ENCODE peak calls at places on chromosomes 7 and 10, in eight cellular contexts. H, V, L, N, A, E, U and B are unnamed samples.
A peak's percentile ranks its signal among the peaks of the same experiment; 100 is the strongest.

GRCh38 chr7:103569621-103570305 is 123.8 kb upstream of the SLC26A5 start:
- DNase-seq in H (no peak), V (no peak), L (no peak), N (no peak), A (no peak), E (no peak), U (no peak), B (peak; percentile 11)

GRCh38 chr10:16945566-16945965 is 128.3 kb upstream of the RSU1 start:
- DNase-seq in H (no peak), V (no peak), L (no peak), N (no peak), A (no peak), E (no peak), U (no peak), B (peak; percentile 70)

GRCh38 chr10:28914721-28915120 is 237.4 kb downstream of the BAMBI start:
- DNase-seq in H (no peak), V (no peak), L (no peak), N (no peak), A (no peak), E (no peak), U (no peak), B (no peak)

GRCh38 chr10:7444576-7445226 is 33.9 kb upstream of the SFMBT2 start:
- DNase-seq in H (no peak), V (no peak), L (no peak), N (no peak), A (no peak), E (no peak), U (no peak), B (no peak)

GRCh38 chr7:157411580-157411979 is 74.8 kb downstream of the DNAJB6 start:
- DNase-seq in H (no peak), V (peak; percentile 86), L (no peak), N (no peak), A (peak; percentile 79), E (no peak), U (no peak), B (no peak)

GRCh38 chr7:69399038-69399800 is 199.1 kb upstream of the AUTS2 start:
- DNase-seq in H (no peak), V (peak; percentile 51), L (no peak), N (no peak), A (peak; percentile 89), E (peak; percentile 60), U (no peak), B (peak; percentile 57)

GRCh38 chr7:81638216-81638615 is 131.6 kb downstream of the HGF start:
- DNase-seq in H (peak; percentile 79), V (no peak), L (no peak), N (no peak), A (no peak), E (no peak), U (no peak), B (peak; percentile 84)

GRCh38 chr10:72009430-72010081 is 45.4 kb downstream of the CHST3 start:
- DNase-seq in H (peak; percentile 99), V (no peak), L (no peak), N (peak; percentile 91), A (peak; percentile 52), E (no peak), U (peak; percentile 41), B (peak; percentile 98)

GRCh38 chr10:125761961-125762360 is 13.7 kb downstream of the MMP21 start:
- DNase-seq in H (no peak), V (no peak), L (no peak), N (no peak), A (no peak), E (no peak), U (no peak), B (no peak)

GRCh38 chr10:67140641-67141040 is 214.8 kb downstream of the LRRTM3 start:
- DNase-seq in H (no peak), V (no peak), L (no peak), N (no peak), A (peak; percentile 40), E (no peak), U (no peak), B (peak; percentile 7)

GRCh38 chr7:5500056-5500776 is 76.6 kb upstream of the TNRC18 start:
- DNase-seq in H (no peak), V (no peak), L (no peak), N (no peak), A (peak; percentile 33), E (no peak), U (no peak), B (no peak)

GRCh38 chr10:125192005-125192404 is 31.6 kb upstream of the CTBP2 start:
- DNase-seq in H (no peak), V (no peak), L (no peak), N (no peak), A (no peak), E (no peak), U (no peak), B (no peak)

GRCh38 chr7:54758702-54759665 is at the start of gene SEC61G:
- DNase-seq in H (peak; percentile 97), V (peak; percentile 96), L (peak; percentile 94), N (peak; percentile 95), A (peak; percentile 98), E (peak; percentile 98), U (peak; percentile 83), B (peak; percentile 99)

DNA sequence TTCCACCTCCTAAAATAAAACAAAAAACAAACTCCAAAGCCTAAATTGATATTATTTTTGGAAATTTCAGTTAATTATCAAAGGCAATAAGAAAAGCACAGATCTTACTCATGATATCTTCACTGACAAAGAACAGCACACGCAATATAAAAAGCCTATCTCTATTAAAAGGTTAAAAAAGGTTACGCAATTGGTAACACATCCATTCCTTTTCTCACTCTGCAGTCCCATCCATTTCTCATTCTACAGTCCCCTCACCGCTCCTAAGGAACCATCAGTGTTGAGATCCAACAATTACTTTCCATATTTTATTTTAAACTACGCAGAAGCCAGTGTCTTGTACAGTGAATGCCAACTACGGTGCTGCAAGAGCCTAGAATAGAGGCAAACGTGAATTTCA is 1.3 kb downstream of the SEC61G start:
- DNase-seq in H (no peak), V (no peak), L (no peak), N (no peak), A (no peak), E (no peak), U (no peak), B (peak; percentile 10)
- H3K9ac ChIP-seq in H (no peak overlapping the region), V (peak overlapping the region; percentile 51), L (peak overlapping the region; percentile 72), N (peak overlapping the region; percentile 96), A (peak overlapping the region; percentile 84), E (peak overlapping the region; percentile 94), U (peak overlapping the region; percentile 98), B (peak overlapping the region; percentile 100)

GRCh38 chr10:30432631-30433285 is 1.2 kb upstream of the MAP3K8 start:
- DNase-seq in H (peak; percentile 23), V (peak; percentile 35), L (peak; percentile 74), N (peak; percentile 67), A (no peak), E (peak; percentile 47), U (no peak), B (no peak)
- H3K4me1 ChIP-seq in H (peaks cover 6% of the 10 kb centered on the region), V (peaks cover 9% of the 10 kb centered on the region), L (peaks cover 19% of the 10 kb centered on the region), N (peaks cover 15% of the 10 kb centered on the region), A (peaks cover 6% of the 10 kb centered on the region), E (peaks cover 70% of the 10 kb centered on the region), U (peaks cover 41% of the 10 kb centered on the region), B (peaks cover 36% of the 10 kb centered on the region)

GRCh38 chr10:100729877-100730738 is 15.3 kb upstream of the PAX2 start:
- DNase-seq in H (no peak), V (no peak), L (no peak), N (no peak), A (peak; percentile 76), E (no peak), U (no peak), B (no peak)

GRCh38 chr10:100733319-100733718 is 12.1 kb upstream of the PAX2 start:
- DNase-seq in H (no peak), V (no peak), L (no peak), N (no peak), A (no peak), E (no peak), U (no peak), B (no peak)

GRCh38 chr10:100728928-100729876 is 16.2 kb upstream of the PAX2 start:
- DNase-seq in H (peak; percentile 5), V (peak; percentile 85), L (peak; percentile 87), N (no peak), A (peak; percentile 89), E (peak; percentile 77), U (no peak), B (peak; percentile 27)

GRCh38 chr10:100731603-100732596 is 13.5 kb upstream of the PAX2 start:
- DNase-seq in H (no peak), V (no peak), L (no peak), N (no peak), A (peak; percentile 57), E (no peak), U (no peak), B (no peak)

GRCh38 chr10:100730739-100731602 is 14.4 kb upstream of the PAX2 start:
- DNase-seq in H (no peak), V (no peak), L (no peak), N (no peak), A (peak; percentile 78), E (no peak), U (no peak), B (peak; percentile 30)
- H3K9ac ChIP-seq in H (no peak overlapping the region), V (no peak overlapping the region), L (peak overlapping the region; percentile 53), N (no peak overlapping the region), A (no peak overlapping the region), E (no peak overlapping the region), U (no peak overlapping the region), B (no peak overlapping the region)

GRCh38 chr10:76119515-76119914 is 688.1 kb downstream of the LRMDA start:
- DNase-seq in H (peak; percentile 44), V (no peak), L (no peak), N (peak; percentile 39), A (no peak), E (no peak), U (peak; percentile 19), B (peak; percentile 86)

GRCh38 chr10:76124230-76124629 is 692.8 kb downstream of the LRMDA start:
- DNase-seq in H (no peak), V (no peak), L (no peak), N (no peak), A (no peak), E (no peak), U (no peak), B (no peak)

GRCh38 chr10:76117949-76118348 is 686.5 kb downstream of the LRMDA start:
- DNase-seq in H (peak; percentile 26), V (no peak), L (no peak), N (peak; percentile 84), A (no peak), E (no peak), U (peak; percentile 71), B (peak; percentile 44)

GRCh38 chr10:76125900-76126299 is 694.5 kb downstream of the LRMDA start:
- DNase-seq in H (no peak), V (no peak), L (no peak), N (peak; percentile 20), A (no peak), E (no peak), U (peak; percentile 60), B (no peak)

GRCh38 chr10:76122056-76122455 is 690.6 kb downstream of the LRMDA start:
- DNase-seq in H (no peak), V (no peak), L (no peak), N (no peak), A (no peak), E (no peak), U (no peak), B (no peak)
- H3K4me1 ChIP-seq in H (peaks cover 7% of the 10 kb centered on the region), V (no peaks in the 10 kb centered on the region), L (no peaks in the 10 kb centered on the region), N (peaks cover 47% of the 10 kb centered on the region), A (no peaks in the 10 kb centered on the region), E (no peaks in the 10 kb centered on the region), U (peaks cover 47% of the 10 kb centered on the region), B (peaks cover 43% of the 10 kb centered on the region)

GRCh38 chr7:17502209-17502810 is 203.9 kb downstream of the AHR start:
- DNase-seq in H (no peak), V (no peak), L (no peak), N (no peak), A (no peak), E (no peak), U (no peak), B (peak; percentile 65)
- H3K9ac ChIP-seq in H (no peak overlapping the region), V (no peak overlapping the region), L (no peak overlapping the region), N (no peak overlapping the region), A (no peak overlapping the region), E (no peak overlapping the region), U (no peak overlapping the region), B (peak overlapping the region; percentile 77)

GRCh38 chr7:27178366-27178765 is 4.2 kb upstream of the HOXA10 start:
- DNase-seq in H (no peak), V (peak; percentile 20), L (no peak), N (no peak), A (peak; percentile 36), E (no peak), U (no peak), B (no peak)
- H3K4me1 ChIP-seq in H (no peaks in the 10 kb centered on the region), V (no peaks in the 10 kb centered on the region), L (peaks cover 33% of the 10 kb centered on the region), N (peaks cover 11% of the 10 kb centered on the region), A (peaks cover 6% of the 10 kb centered on the region), E (no peaks in the 10 kb centered on the region), U (peaks cover 4% of the 10 kb centered on the region), B (peaks cover 75% of the 10 kb centered on the region)